ENCODE peak calls at places on chromosomes 3 and 15, in nine cellular contexts. O is HCT116, P is transverse colon, M is GM23338, W is HL-60, I is breast epithelium, S is GM12891, F is stomach, L is H1. C is an unnamed sample.
A peak's percentile ranks its signal among the peaks of the same experiment; 100 is the strongest.

GRCh38 chr15:71223516-71223915 is 108.2 kb downstream of the THSD4 start:
- DNase-seq in O (no peak), P (no peak), M (no peak), W (no peak), I (no peak), S (no peak), F (no peak), L (no peak), C (no peak)

GRCh38 chr15:25862469-25863066 is 559 bp downstream of the ATP10A start:
- DNase-seq in O (no peak), P (no peak), M (peak; percentile 57), W (no peak), I (peak; percentile 69), S (no peak), F (peak; percentile 36), L (no peak), C (no peak)

GRCh38 chr15:44726568-44727461 is 9.5 kb upstream of the TRIM69 start:
- DNase-seq in O (peak; percentile 52), P (peak; percentile 78), M (peak; percentile 54), W (peak; percentile 89), I (no peak), S (no peak), F (peak; percentile 49), L (no peak), C (no peak)

GRCh38 chr3:111324645-111325044 is 217.4 kb upstream of the CD96 start:
- DNase-seq in O (no peak), P (no peak), M (no peak), W (no peak), I (no peak), S (no peak), F (no peak), L (no peak), C (no peak)

GRCh38 chr15:63203451-63204090 is 14.2 kb downstream of the RAB8B start:
- DNase-seq in O (no peak), P (no peak), M (no peak), W (peak; percentile 79), I (no peak), S (no peak), F (no peak), L (no peak), C (no peak)

GRCh38 chr3:153768559-153769469 is 352.4 kb upstream of the ARHGEF26 start:
- DNase-seq in O (peak; percentile 47), P (peak; percentile 39), M (peak; percentile 81), W (peak; percentile 21), I (no peak), S (peak; percentile 19), F (no peak), L (peak; percentile 17), C (peak; percentile 71)

GRCh38 chr3:17038141-17038540 is 153.4 kb downstream of the PLCL2 start:
- DNase-seq in O (no peak), P (no peak), M (no peak), W (no peak), I (no peak), S (no peak), F (no peak), L (no peak), C (no peak)

GRCh38 chr3:11185564-11186317 is 31.4 kb downstream of the HRH1 start:
- DNase-seq in O (peak; percentile 83), P (peak; percentile 75), M (no peak), W (no peak), I (peak; percentile 91), S (no peak), F (peak; percentile 75), L (no peak), C (no peak)

GRCh38 chr3:168714609-168715240 is 619.0 kb upstream of the GOLIM4 start:
- DNase-seq in O (no peak), P (no peak), M (no peak), W (no peak), I (no peak), S (no peak), F (no peak), L (no peak), C (no peak)

GRCh38 chr3:124347418-124347817 is 355.5 kb upstream of the ROPN1 start:
- DNase-seq in O (peak; percentile 2), P (no peak), M (no peak), W (no peak), I (no peak), S (no peak), F (no peak), L (no peak), C (no peak)

GRCh38 chr15:84840741-84841429 is 23.7 kb downstream of the ALPK3 start:
- DNase-seq in O (peak; percentile 29), P (peak; percentile 64), M (no peak), W (no peak), I (no peak), S (no peak), F (peak; percentile 92), L (no peak), C (no peak)

GRCh38 chr15:90143176-90143655 is 40.9 kb upstream of the IDH2 start:
- DNase-seq in O (peak; percentile 57), P (peak; percentile 85), M (peak; percentile 95), W (peak; percentile 90), I (peak; percentile 81), S (peak; percentile 73), F (peak; percentile 89), L (peak; percentile 58), C (peak; percentile 89)

GRCh38 chr3:179021119-179021903 is 50.3 kb downstream of the ZMAT3 start:
- DNase-seq in O (no peak), P (no peak), M (no peak), W (no peak), I (no peak), S (no peak), F (no peak), L (no peak), C (no peak)

GRCh38 chr3:179020112-179020511 is 51.5 kb downstream of the ZMAT3 start:
- DNase-seq in O (no peak), P (no peak), M (no peak), W (peak; percentile 8), I (no peak), S (no peak), F (no peak), L (no peak), C (no peak)

GRCh38 chr3:179018808-179019207 is 52.8 kb downstream of the ZMAT3 start:
- DNase-seq in O (no peak), P (no peak), M (no peak), W (no peak), I (no peak), S (no peak), F (no peak), L (no peak), C (no peak)

GRCh38 chr3:179016979-179017670 is 54.5 kb downstream of the ZMAT3 start:
- DNase-seq in O (no peak), P (no peak), M (no peak), W (no peak), I (no peak), S (no peak), F (no peak), L (no peak), C (no peak)

GRCh38 chr3:179015551-179016020 is 56.0 kb downstream of the ZMAT3 start:
- DNase-seq in O (peak; percentile 69), P (peak; percentile 41), M (peak; percentile 88), W (peak; percentile 67), I (no peak), S (no peak), F (peak; percentile 28), L (peak; percentile 23), C (no peak)
- TF ChIP-seq POLR2AphosphoS5 in O (no peak), P (no peak), M (no peak), W (no peak), I (no peak), S (no peak), F (no peak), L (no peak), C (no peak)

GRCh38 chr15:74798388-74799254 is 14.0 kb upstream of the LMAN1L start:
- DNase-seq in O (no peak), P (peak; percentile 81), M (no peak), W (no peak), I (no peak), S (peak; percentile 66), F (peak; percentile 88), L (no peak), C (peak; percentile 89)
- TF ChIP-seq POLR2AphosphoS5 in O (no peak), P (peak; percentile 38), M (no peak), W (peak; percentile 16), I (no peak), S (no peak), F (no peak), L (no peak), C (peak; percentile 79)

DNA sequence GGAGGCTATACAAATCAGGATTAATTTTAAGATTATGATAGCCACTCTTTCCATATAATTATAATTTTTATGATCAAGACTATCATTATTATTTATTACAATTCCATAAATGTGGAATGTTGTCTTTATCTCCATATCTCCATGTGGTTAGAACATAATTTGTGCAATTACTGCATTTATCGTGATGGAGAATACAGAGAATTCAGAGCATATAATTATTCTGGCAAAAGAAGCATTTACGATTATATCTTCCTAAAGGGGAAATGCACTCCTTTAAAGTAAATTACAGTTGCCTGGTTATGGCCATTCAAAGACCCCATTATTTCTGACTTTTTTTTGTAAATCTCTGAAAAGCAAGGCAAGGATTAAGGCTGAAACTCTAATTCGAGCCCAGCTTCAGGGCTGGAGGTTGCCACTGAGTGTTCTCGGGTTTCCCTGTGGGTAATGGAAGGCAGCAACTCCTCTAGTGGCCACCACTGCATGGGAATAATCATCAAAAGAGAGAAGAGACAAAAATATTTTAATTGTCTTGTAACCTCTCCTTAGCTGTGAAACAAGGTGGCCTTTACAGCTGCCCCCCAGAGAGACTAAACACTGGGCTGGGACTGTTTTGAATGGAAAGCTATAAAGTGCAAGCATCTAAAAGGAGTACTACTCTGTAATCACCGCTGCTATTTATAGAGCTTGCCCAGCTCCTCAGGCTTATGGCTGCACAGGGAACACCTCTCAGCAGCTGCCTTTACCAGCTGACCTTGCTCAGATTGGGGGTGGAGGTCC is 59.8 kb upstream of the PRTG start:
- DNase-seq in O (no peak), P (no peak), M (peak; percentile 7), W (no peak), I (no peak), S (no peak), F (no peak), L (no peak), C (no peak)
- TF ChIP-seq POLR2AphosphoS5 in O (no peak), P (no peak), M (no peak), W (no peak), I (no peak), S (no peak), F (no peak), L (no peak), C (no peak)

DNA sequence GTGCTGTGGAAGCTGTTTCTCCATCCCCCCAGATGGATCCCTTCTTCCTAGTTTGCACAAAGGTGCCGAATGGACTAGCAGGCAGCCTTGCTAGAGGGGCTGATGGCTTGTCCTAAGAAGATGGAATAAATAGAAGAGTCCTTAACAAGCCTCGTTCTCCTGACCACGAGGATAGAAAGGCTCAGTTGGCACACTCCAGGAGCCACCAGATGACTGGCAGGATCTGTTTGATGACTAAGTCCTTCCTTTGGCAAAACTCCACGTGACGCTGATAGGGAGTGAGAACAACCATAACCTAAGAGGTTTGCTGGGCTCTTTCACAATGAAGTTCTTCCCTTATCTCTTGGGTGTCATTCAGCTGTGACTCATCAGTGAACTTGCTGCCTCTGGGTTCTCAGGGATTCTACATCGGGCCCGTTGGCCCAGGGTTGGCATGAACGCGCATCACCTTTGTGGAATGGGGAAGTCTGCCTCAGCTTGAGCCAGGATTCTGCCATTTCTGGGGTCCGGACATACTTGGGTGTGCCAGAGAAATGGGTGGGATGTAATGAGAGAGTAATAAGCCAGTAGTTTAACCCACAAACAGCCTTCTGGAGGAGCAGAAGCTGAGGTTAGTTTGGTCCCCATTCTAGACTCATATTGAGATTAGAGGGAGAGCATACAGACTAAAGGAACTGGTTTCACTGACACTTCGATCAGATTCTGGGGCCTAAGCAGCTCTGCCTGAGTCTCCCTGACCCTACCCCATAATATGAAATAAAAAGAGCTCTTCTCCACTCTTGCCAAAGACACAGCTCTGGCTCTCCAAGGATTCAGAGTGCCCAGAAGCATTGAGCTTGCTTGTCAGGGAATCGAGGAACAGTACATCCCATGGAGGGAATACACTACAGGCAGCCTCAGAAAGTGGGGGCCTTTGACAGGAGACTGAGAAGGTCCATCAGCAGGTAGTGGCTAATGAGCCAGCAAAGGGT is 2.0 kb upstream of the MELTF start:
- DNase-seq in O (peak; percentile 99), P (peak; percentile 73), M (no peak), W (peak; percentile 97), I (no peak), S (no peak), F (peak; percentile 70), L (no peak), C (no peak)
- TF ChIP-seq POLR2AphosphoS5 in O (peak; percentile 87), P (peak; percentile 60), M (no peak), W (peak; percentile 74), I (peak; percentile 62), S (no peak), F (no peak), L (no peak), C (peak; percentile 59)